ENCODE peak calls at places on chromosomes 16 and 17, in seven cellular contexts. V is occipital lobe; E is anterior cingulate cortex; Z is MCF 10A; I is HTR-8/SVneo; G is tibial artery; C is stimulated activated CD8-positive, alpha-beta memory T cell treated with anti-CD3 and anti-CD28 coated beads, Interleukin-7, amount 100 ng/mL, for 24 hours. S is an unnamed sample.

GRCh38 chr17:38428150-38428642 is at the start of gene ARHGAP23:
- DNase-seq in G (peak), E (peak), C (no peak), V (peak), Z (peak), I (peak), S (peak)

GRCh38 chr16:1090620-1091587 is 5.1 kb downstream of the C1QTNF8 start:
- DNase-seq in V (no peak), I (no peak), E (no peak), Z (no peak), G (no peak), C (no peak), S (no peak)

GRCh38 chr17:59427425-59427921 is 96.0 kb downstream of the YPEL2 start:
- DNase-seq in I (peak), V (peak), C (peak), Z (peak), G (no peak), E (peak), S (peak)

GRCh38 chr17:39568710-39569109 is 39.0 kb downstream of the NEUROD2 start:
- DNase-seq in C (no peak), V (peak), E (peak), I (no peak), Z (no peak), G (no peak), S (no peak)

GRCh38 chr17:18194804-18195203 is 11.2 kb downstream of the ALKBH5 start:
- DNase-seq in C (no peak), G (no peak), E (no peak), V (no peak), Z (no peak), I (no peak), S (no peak)

GRCh38 chr17:49214665-49215360 is 4.3 kb downstream of the ABI3 start:
- DNase-seq in C (no peak), G (no peak), I (no peak), V (no peak), Z (peak), E (no peak), S (no peak)

GRCh38 chr16:60271382-60272180 is 1537.5 kb upstream of the GOT2 start:
- DNase-seq in G (no peak), E (no peak), Z (no peak), C (no peak), V (no peak), I (no peak), S (no peak)

GRCh38 chr17:65813306-65813705 is 251.9 kb upstream of the AXIN2 start:
- DNase-seq in I (no peak), V (no peak), Z (peak), G (no peak), C (no peak), E (no peak), S (no peak)

GRCh38 chr17:44002141-44002848 is 2.1 kb upstream of the NAGS start:
- DNase-seq in I (no peak), E (no peak), G (no peak), V (no peak), C (no peak), Z (peak), S (no peak)

GRCh38 chr16:67188798-67189197 is 1.1 kb downstream of the EXOC3L1 start:
- DNase-seq in Z (no peak), V (no peak), E (no peak), I (no peak), G (no peak), C (no peak), S (no peak)

GRCh38 chr16:17368951-17369350 is 101.8 kb downstream of the XYLT1 start:
- DNase-seq in I (no peak), V (no peak), C (no peak), G (no peak), Z (no peak), E (no peak), S (no peak)

GRCh38 chr16:21088646-21089538 is 61.8 kb downstream of the DNAH3 start:
- DNase-seq in C (no peak), G (no peak), Z (peak), V (peak), I (no peak), E (no peak), S (no peak)

GRCh38 chr16:89422905-89423630 is 67.3 kb downstream of the ANKRD11 start:
- DNase-seq in E (no peak), Z (no peak), G (no peak), C (peak), V (no peak), I (no peak), S (no peak)

GRCh38 chr17:27653572-27653971 is 22.6 kb downstream of the LGALS9 start:
- DNase-seq in C (no peak), G (no peak), V (no peak), I (no peak), E (no peak), Z (no peak), S (no peak)

GRCh38 chr17:80821546-80821945 is 170.1 kb upstream of the CHMP6 start:
- DNase-seq in I (no peak), V (no peak), Z (no peak), C (no peak), G (peak), E (no peak), S (no peak)

GRCh38 chr17:64269687-64270649 is 6.9 kb upstream of the TEX2 start:
- DNase-seq in V (no peak), E (peak), C (no peak), Z (no peak), I (no peak), G (no peak), S (no peak)

GRCh38 chr17:5785343-5785742 is 201.0 kb upstream of the NLRP1 start:
- DNase-seq in E (no peak), I (no peak), Z (peak), V (no peak), C (no peak), G (no peak), S (no peak)

GRCh38 chr17:19371259-19372003 is 6.9 kb upstream of the MAPK7 start:
- DNase-seq in I (no peak), V (no peak), Z (no peak), G (no peak), C (no peak), E (no peak), S (no peak)

GRCh38 chr16:50202926-50203624 is 50.0 kb downstream of the TENT4B start:
- DNase-seq in C (no peak), I (peak), G (no peak), Z (peak), V (no peak), E (no peak), S (no peak)

GRCh38 chr17:36721560-36722120 is 120.3 kb downstream of the MRM1 start:
- DNase-seq in V (no peak), G (no peak), Z (no peak), E (no peak), C (no peak), I (no peak), S (no peak)

GRCh38 chr17:56679148-56679766 is 85.8 kb downstream of the NOG start:
- DNase-seq in Z (peak), G (no peak), I (peak), E (no peak), C (no peak), V (no peak), S (peak)

GRCh38 chr17:29614345-29615047 is 8.2 kb downstream of the CORO6 start:
- DNase-seq in V (no peak), I (no peak), E (peak), C (no peak), Z (no peak), G (no peak), S (no peak)

GRCh38 chr17:39062846-39063680 is 88.4 kb downstream of the PLXDC1 start:
- DNase-seq in E (no peak), V (no peak), G (no peak), I (no peak), C (no peak), Z (peak), S (no peak)

GRCh38 chr17:28716740-28717577 is 709 bp downstream of the RAB34 start:
- DNase-seq in V (no peak), Z (peak), E (no peak), G (peak), I (no peak), C (no peak), S (no peak)

GRCh38 chr17:27807567-27808470 is 7.5 kb upstream of the NOS2 start:
- DNase-seq in Z (no peak), V (peak), I (no peak), E (no peak), C (no peak), G (no peak), S (peak)

GRCh38 chr16:13014516-13014915 is 113.1 kb downstream of the SHISA9 start:
- DNase-seq in E (no peak), V (no peak), G (no peak), C (no peak), I (no peak), Z (peak), S (no peak)

GRCh38 chr17:78127888-78128615 is 503 bp downstream of the TMC6 start:
- DNase-seq in E (no peak), C (no peak), G (no peak), V (no peak), I (no peak), Z (no peak), S (no peak)

GRCh38 chr17:7465481-7466275 is 13.8 kb downstream of the ZBTB4 start:
- DNase-seq in G (no peak), C (no peak), E (no peak), V (no peak), Z (no peak), I (no peak), S (no peak)

GRCh38 chr17:41308251-41308917 is 725 bp downstream of the KRTAP16-1 start:
- DNase-seq in E (peak), G (no peak), C (no peak), Z (no peak), I (no peak), V (peak), S (peak)

GRCh38 chr17:67421869-67422273 is 44.8 kb downstream of the PITPNC1 start:
- DNase-seq in I (peak), C (peak), G (no peak), Z (peak), V (no peak), E (no peak), S (no peak)

GRCh38 chr17:42928714-42929496 is 28.3 kb downstream of the G6PC1 start:
- DNase-seq in E (no peak), V (no peak), G (peak), Z (peak), I (peak), C (no peak), S (peak)

GRCh38 chr17:8838551-8839095 is 28.9 kb downstream of the PIK3R6 start:
- DNase-seq in V (no peak), C (no peak), I (no peak), G (peak), Z (no peak), E (no peak), S (no peak)

GRCh38 chr16:87178977-87179376 is 138.2 kb downstream of the C16orf95 start:
- DNase-seq in C (no peak), E (no peak), I (peak), Z (peak), G (no peak), V (no peak), S (no peak)

GRCh38 chr17:75144816-75145511 is 9.3 kb downstream of the JPT1 start:
- DNase-seq in I (no peak), G (peak), C (no peak), Z (no peak), E (no peak), V (no peak), S (no peak)